ENCODE peak calls at places on chromosomes 4 and X, in four cellular contexts. N, L, R and J are unnamed samples.
A peak's percentile ranks its signal among the peaks of the same experiment; 100 is the strongest.

GRCh38 chr4:184168406-184169019 is 49.2 kb downstream of the ENPP6 start:
- DNase-seq in N (peak; percentile 89), L (peak; percentile 65), R (peak; percentile 27), J (peak; percentile 50)

GRCh38 chrX:120452131-120452530 is 17.0 kb downstream of the LAMP2 start:
- DNase-seq in N (peak; percentile 15), L (no peak), R (no peak), J (no peak)

GRCh38 chr4:76515975-76516853 is 81.2 kb downstream of the SHROOM3 start:
- DNase-seq in N (peak; percentile 57), L (no peak), R (no peak), J (no peak)

GRCh38 chrX:113274345-113274744 is 433.7 kb upstream of the AMOT start:
- DNase-seq in N (no peak), L (no peak), R (no peak), J (no peak)

GRCh38 chr4:84032372-84032771 is 466.7 kb downstream of the NKX6-1 start:
- DNase-seq in N (no peak), L (no peak), R (no peak), J (no peak)

GRCh38 chrX:137428251-137428661 is 137.7 kb upstream of the ZIC3 start:
- DNase-seq in N (peak; percentile 47), L (no peak), R (no peak), J (no peak)

GRCh38 chrX:153722704-153723350 is 1.4 kb downstream of the BCAP31 start:
- DNase-seq in N (no peak), L (no peak), R (no peak), J (no peak)

GRCh38 chrX:96979766-96980165 is 96.1 kb downstream of the RPA4 start:
- DNase-seq in N (no peak), L (no peak), R (no peak), J (no peak)

GRCh38 chr4:93722446-93722845 is 106.1 kb upstream of the ATOH1 start:
- DNase-seq in N (no peak), L (no peak), R (no peak), J (no peak)

GRCh38 chrX:151984328-151984727 is 9.9 kb upstream of the GABRE start:
- DNase-seq in N (no peak), L (no peak), R (no peak), J (no peak)

GRCh38 chr4:110518889-110519490 is 43.0 kb downstream of the ENPEP start:
- DNase-seq in N (no peak), L (no peak), R (no peak), J (no peak)

GRCh38 chr4:20305976-20306375 is 54.3 kb downstream of the SLIT2 start:
- DNase-seq in N (no peak), L (no peak), R (peak; percentile 27), J (no peak)

GRCh38 chr4:117968606-117969005 is 65.7 kb upstream of the NDST3 start:
- DNase-seq in N (no peak), L (no peak), R (no peak), J (no peak)

GRCh38 chrX:55636109-55636508 is 12.9 kb downstream of the FOXR2 start:
- DNase-seq in N (no peak), L (no peak), R (no peak), J (no peak)

GRCh38 chr4:20629180-20630115 is 70.8 kb upstream of the PACRGL start:
- DNase-seq in N (no peak), L (no peak), R (no peak), J (no peak)

GRCh38 chr4:145339075-145339725 is 142.5 kb upstream of the SMAD1 start:
- DNase-seq in N (no peak), L (no peak), R (no peak), J (no peak)

GRCh38 chr4:57911203-57911602 is 801.0 kb upstream of the IGFBP7 start:
- DNase-seq in N (no peak), L (no peak), R (no peak), J (no peak)

GRCh38 chr4:165489786-165490185 is 111.0 kb downstream of the CPE start:
- DNase-seq in N (no peak), L (no peak), R (no peak), J (no peak)

GRCh38 chr4:165493359-165493758 is 114.6 kb downstream of the CPE start:
- DNase-seq in N (peak; percentile 53), L (peak; percentile 60), R (no peak), J (peak; percentile 29)
- TF ChIP-seq CTCF in N (peak; percentile 76), L (peak; percentile 53), R (peak; percentile 75), J (no peak)

GRCh38 chrX:49164589-49165360 is 2.2 kb downstream of the MAGIX start:
- DNase-seq in N (no peak), L (no peak), R (no peak), J (no peak)

GRCh38 chrX:49163555-49164419 is 1.2 kb downstream of the MAGIX start:
- DNase-seq in N (peak; percentile 84), L (peak; percentile 90), R (no peak), J (peak; percentile 79)

GRCh38 chrX:49166914-49167739 is 4.6 kb downstream of the MAGIX start:
- DNase-seq in N (no peak), L (peak; percentile 66), R (no peak), J (peak; percentile 50)

GRCh38 chrX:49167740-49168108 is 4.0 kb upstream of the PLP2 start:
- DNase-seq in N (no peak), L (no peak), R (no peak), J (no peak)

DNA sequence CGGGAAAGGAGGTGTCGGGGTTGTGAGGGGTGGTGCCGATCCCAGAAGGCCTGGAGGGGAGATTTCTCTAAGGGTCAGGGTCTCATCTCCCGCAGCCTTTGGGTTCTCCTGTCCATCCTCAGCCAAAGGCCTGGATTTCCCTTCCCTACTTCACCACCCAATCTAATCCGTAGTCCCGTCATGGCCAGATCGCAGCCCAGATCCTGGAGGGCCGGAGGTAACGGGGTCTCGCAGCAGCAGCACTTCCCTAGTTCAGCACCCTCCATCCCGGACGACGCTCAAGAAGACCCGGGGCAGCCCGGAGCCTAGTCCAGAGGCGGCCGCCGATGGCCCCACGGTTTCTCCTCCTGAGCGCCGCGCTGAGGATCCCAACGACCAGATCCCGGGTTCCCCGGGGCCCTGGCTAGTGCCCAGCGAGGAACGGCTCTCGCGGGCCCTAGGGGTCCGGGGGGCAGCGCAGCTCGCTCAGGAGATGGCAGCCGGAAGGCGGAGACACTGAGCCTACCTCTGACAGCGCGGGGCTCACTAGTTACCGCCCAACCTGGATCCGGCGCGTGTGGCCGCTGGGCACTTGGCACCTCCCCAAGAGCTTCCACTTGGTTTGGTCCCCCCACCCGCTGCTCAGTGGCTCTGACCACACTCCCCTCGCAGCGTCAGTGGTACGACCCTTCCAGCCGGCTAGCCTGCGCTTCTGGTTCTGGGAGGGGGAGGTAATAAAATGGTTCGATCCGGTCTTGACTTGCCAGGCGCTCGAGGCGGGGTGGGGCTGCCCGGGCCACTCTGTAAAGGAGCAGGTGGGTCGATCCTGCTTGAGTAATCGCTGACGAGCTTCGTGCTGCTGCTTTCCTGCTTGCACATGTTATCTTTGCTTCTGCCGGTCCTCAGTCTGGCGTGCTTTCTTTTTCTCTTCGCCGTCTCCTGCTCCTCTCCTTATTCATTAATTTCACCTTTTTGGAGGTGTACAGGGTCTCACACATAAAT is 3.6 kb downstream of the MAGIX start:
- DNase-seq in N (no peak), L (peak; percentile 77), R (no peak), J (peak; percentile 53)
- TF ChIP-seq CTCF in N (no peak), L (no peak), R (no peak), J (no peak)

GRCh38 chr4:81919810-81920209 is 448.1 kb upstream of the RASGEF1B start:
- DNase-seq in N (no peak), L (no peak), R (no peak), J (no peak)
- TF ChIP-seq CTCF in N (no peak), L (no peak), R (no peak), J (no peak)

DNA sequence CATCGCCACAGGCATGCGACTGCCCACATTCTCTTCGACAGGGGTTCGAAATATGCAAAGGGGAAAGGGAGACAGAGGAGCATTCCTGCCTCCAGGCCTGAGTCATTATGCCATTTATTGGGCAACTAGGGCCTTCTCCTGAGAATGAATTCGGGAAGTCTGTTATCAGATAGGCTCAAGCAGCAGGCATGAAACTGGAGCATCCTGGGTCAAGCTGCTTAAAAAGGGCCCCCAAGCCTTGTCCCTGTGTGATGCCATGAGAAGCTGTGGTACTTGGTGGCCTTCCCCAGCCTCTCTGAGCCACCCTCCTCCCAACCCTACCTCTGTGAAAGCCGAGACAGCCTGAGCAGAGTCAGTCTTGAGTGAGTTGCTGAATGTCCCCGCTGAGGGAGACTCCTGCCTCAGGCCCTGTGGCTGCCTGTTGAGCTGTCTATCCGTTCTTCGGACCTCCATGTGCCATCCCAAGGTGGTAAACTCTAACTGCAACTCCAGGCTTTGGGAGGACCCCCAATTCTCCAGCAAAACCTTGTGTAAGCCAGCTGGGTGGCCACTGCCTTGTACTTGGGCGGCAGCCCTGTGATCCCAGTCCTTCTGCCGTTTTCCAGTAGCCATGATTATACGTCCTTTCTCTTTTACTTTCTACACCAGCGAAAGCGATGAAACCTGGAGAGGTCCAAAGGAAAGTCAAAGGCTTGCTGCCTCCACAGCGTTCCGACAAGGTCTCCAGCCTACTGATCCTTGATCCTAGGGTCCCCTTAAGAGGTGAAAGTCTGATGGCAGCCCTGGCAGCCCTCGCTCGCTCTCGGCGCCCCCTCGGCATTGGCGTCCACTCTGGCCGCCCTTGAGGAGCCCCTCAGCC is 37.7 kb downstream of the NBDY start:
- DNase-seq in N (peak; percentile 10), L (peak; percentile 28), R (no peak), J (no peak)
- TF ChIP-seq CTCF in N (no peak), L (no peak), R (no peak), J (no peak)

DNA sequence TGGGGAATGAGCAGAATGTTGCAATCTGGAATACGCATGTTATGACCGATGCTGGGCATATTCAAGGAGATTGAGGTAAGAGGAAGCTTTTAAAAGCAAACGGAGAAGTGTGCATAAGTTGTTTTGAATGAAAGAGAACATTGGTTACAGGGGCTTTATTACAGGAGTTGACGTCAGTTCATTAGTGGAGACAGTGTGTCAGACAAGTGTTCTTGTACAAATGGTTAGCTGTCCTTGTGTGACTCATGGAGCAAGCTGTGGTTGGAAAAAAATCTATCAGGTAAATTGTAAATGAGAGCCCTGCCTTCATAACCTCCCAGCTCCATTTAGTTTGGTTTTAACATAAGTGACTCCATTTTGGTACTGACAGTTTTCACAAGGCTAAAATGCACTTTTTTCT is 442.6 kb upstream of the LCORL start:
- DNase-seq in N (no peak), L (no peak), R (no peak), J (no peak)
- TF ChIP-seq CTCF in N (no peak), L (no peak), R (no peak), J (no peak)